ENCODE peak calls at places on chromosomes 11 and 22, in six cellular contexts. V is stimulated activated CD4-positive, alpha-beta T cell treated with anti-CD3 and anti-CD28 coated beads, Interleukin-12 subunit alpha, Interleukin-12 subunit beta, amount 100 ng/mL, for 48 hours; P is AG08395; N is astrocyte of the spinal cord; R is mesothelial cell of epicardium; W is Daoy. J is an unnamed sample.

GRCh38 chr22:22681221-22681739 is 36.9 kb downstream of the GGTLC2 start:
- DNase-seq in V (no peak), P (no peak), N (no peak), R (no peak), W (peak), J (peak)

GRCh38 chr11:47355283-47356128 is 3.0 kb upstream of the MYBPC3 start:
- DNase-seq in V (peak), P (peak), N (peak), R (peak), W (peak), J (peak)

GRCh38 chr11:72394456-72394855 is 39.9 kb downstream of the CLPB start:
- DNase-seq in V (no peak), P (no peak), N (no peak), R (no peak), W (no peak), J (no peak)

GRCh38 chr11:61731956-61732675 is 20.3 kb upstream of the MYRF start:
- DNase-seq in V (no peak), P (peak), N (no peak), R (no peak), W (no peak), J (no peak)

GRCh38 chr11:73862971-73863370 is 13.7 kb downstream of the COA4 start:
- DNase-seq in V (no peak), P (no peak), N (no peak), R (no peak), W (no peak), J (no peak)

GRCh38 chr11:102773388-102773787 is 7.0 kb downstream of the MMP10 start:
- DNase-seq in V (no peak), P (no peak), N (no peak), R (no peak), W (no peak), J (no peak)

GRCh38 chr11:79081441-79082124 is 359.2 kb downstream of the TENM4 start:
- DNase-seq in V (no peak), P (no peak), N (peak), R (no peak), W (peak), J (no peak)

GRCh38 chr11:79018371-79018849 is 422.4 kb downstream of the TENM4 start:
- DNase-seq in V (no peak), P (peak), N (peak), R (peak), W (peak), J (peak)

GRCh38 chr11:66548774-66549630 is 2.3 kb downstream of the ACTN3 start:
- DNase-seq in V (no peak), P (no peak), N (no peak), R (no peak), W (no peak), J (no peak)

GRCh38 chr22:27399161-27399560 is 402.4 kb downstream of the MN1 start:
- DNase-seq in V (no peak), P (peak), N (no peak), R (no peak), W (peak), J (no peak)

GRCh38 chr11:94974178-94974577 is 669 bp downstream of the KDM4D start:
- DNase-seq in V (no peak), P (no peak), N (peak), R (no peak), W (no peak), J (no peak)

J was measured in MG63.